ENCODE peak calls at places on chromosomes 5 and 9, in six cellular contexts. Y, M, W, I, K and E are unnamed samples.

GRCh38 chr5:134494780-134495179 is 30.7 kb upstream of the JADE2 start:
- DNase-seq in Y (no peak), M (no peak), W (no peak), I (no peak), K (no peak), E (no peak)

GRCh38 chr5:172059661-172060100 is 53.2 kb upstream of the FBXW11 start:
- DNase-seq in Y (no peak), M (peak), W (peak), I (peak), K (no peak), E (no peak)

GRCh38 chr5:35878079-35878478 is 21.4 kb downstream of the IL7R start:
- DNase-seq in Y (no peak), M (no peak), W (no peak), I (no peak), K (no peak), E (no peak)

GRCh38 chr5:56565693-56566092 is 249.7 kb upstream of the MAP3K1 start:
- DNase-seq in Y (no peak), M (no peak), W (no peak), I (no peak), K (no peak), E (no peak)

GRCh38 chr9:68501159-68501506 is 39.5 kb downstream of the TMEM252 start:
- DNase-seq in Y (no peak), M (no peak), W (no peak), I (no peak), K (no peak), E (no peak)

GRCh38 chr9:83957029-83957513 is 22.9 kb downstream of the HNRNPK start:
- DNase-seq in Y (no peak), M (peak), W (no peak), I (no peak), K (no peak), E (no peak)

GRCh38 chr9:93203713-93204469 is 20.0 kb downstream of the WNK2 start:
- DNase-seq in Y (no peak), M (no peak), W (no peak), I (no peak), K (no peak), E (no peak)

GRCh38 chr9:82957526-82958379 is 105.2 kb downstream of the RASEF start:
- DNase-seq in Y (no peak), M (no peak), W (no peak), I (no peak), K (no peak), E (no peak)

GRCh38 chr5:154002093-154002492 is 36.6 kb downstream of the FAM114A2 start:
- DNase-seq in Y (no peak), M (peak), W (no peak), I (no peak), K (no peak), E (no peak)

GRCh38 chr9:107945493-107945892 is 455.9 kb upstream of the KLF4 start:
- DNase-seq in Y (no peak), M (peak), W (peak), I (no peak), K (no peak), E (no peak)

GRCh38 chr9:122394265-122395242 is 23.7 kb downstream of the PTGS1 start:
- DNase-seq in Y (no peak), M (no peak), W (no peak), I (no peak), K (no peak), E (no peak)

GRCh38 chr9:128098936-128099931 is 28.3 kb downstream of the PTGES2 start:
- DNase-seq in Y (no peak), M (no peak), W (peak), I (no peak), K (no peak), E (no peak)

GRCh38 chr9:94874316-94874715 is 147.8 kb downstream of the AOPEP start:
- DNase-seq in Y (no peak), M (no peak), W (no peak), I (no peak), K (no peak), E (no peak)

GRCh38 chr5:73789851-73790281 is 163.9 kb downstream of the ARHGEF28 start:
- DNase-seq in Y (no peak), M (no peak), W (no peak), I (no peak), K (no peak), E (peak)

GRCh38 chr5:10145922-10146321 is 103.8 kb downstream of the ATPSCKMT start:
- DNase-seq in Y (no peak), M (peak), W (no peak), I (peak), K (no peak), E (peak)

GRCh38 chr9:117335797-117336435 is 78.9 kb downstream of the ASTN2 start:
- DNase-seq in Y (no peak), M (no peak), W (no peak), I (no peak), K (no peak), E (no peak)

GRCh38 chr9:30299126-30299780 is 2085.2 kb upstream of the ACO1 start:
- DNase-seq in Y (no peak), M (no peak), W (no peak), I (no peak), K (no peak), E (no peak)

GRCh38 chr9:21684831-21685362 is 117.5 kb upstream of the MTAP start:
- DNase-seq in Y (no peak), M (no peak), W (no peak), I (peak), K (no peak), E (no peak)

GRCh38 chr9:131037336-131038255 is 28.6 kb downstream of the LAMC3 start:
- DNase-seq in Y (no peak), M (no peak), W (peak), I (no peak), K (no peak), E (no peak)

GRCh38 chr9:102714184-102714583 is 280.9 kb upstream of the CYLC2 start:
- DNase-seq in Y (no peak), M (no peak), W (no peak), I (no peak), K (no peak), E (no peak)

GRCh38 chr5:82793808-82794419 is 283.3 kb downstream of the TMEM167A start:
- DNase-seq in Y (peak), M (peak), W (peak), I (peak), K (peak), E (no peak)

GRCh38 chr5:148599187-148599586 is 55.1 kb downstream of the HTR4 start:
- DNase-seq in Y (no peak), M (no peak), W (peak), I (no peak), K (no peak), E (no peak)

GRCh38 chr9:130240410-130241197 is 25.0 kb upstream of the HMCN2 start:
- DNase-seq in Y (peak), M (peak), W (peak), I (peak), K (no peak), E (peak)

GRCh38 chr5:78009937-78010527 is 233.9 kb upstream of the TBCA start:
- DNase-seq in Y (no peak), M (no peak), W (no peak), I (no peak), K (no peak), E (no peak)

GRCh38 chr5:107218457-107219193 is 452.1 kb downstream of the EFNA5 start:
- DNase-seq in Y (no peak), M (no peak), W (no peak), I (no peak), K (no peak), E (no peak)

GRCh38 chr9:16675131-16675530 is 195.3 kb downstream of the BNC2 start:
- DNase-seq in Y (no peak), M (no peak), W (no peak), I (no peak), K (no peak), E (no peak)

GRCh38 chr5:161863259-161863658 is 15.3 kb downstream of the GABRA1 start:
- DNase-seq in Y (no peak), M (no peak), W (no peak), I (no peak), K (no peak), E (no peak)

GRCh38 chr5:15013654-15014463 is 142.3 kb upstream of the ANKH start:
- DNase-seq in Y (no peak), M (peak), W (peak), I (peak), K (no peak), E (no peak)
- TF ChIP-seq CREB1 in Y (no peak), M (no peak), W (no peak), I (no peak), K (no peak), E (no peak)

DNA sequence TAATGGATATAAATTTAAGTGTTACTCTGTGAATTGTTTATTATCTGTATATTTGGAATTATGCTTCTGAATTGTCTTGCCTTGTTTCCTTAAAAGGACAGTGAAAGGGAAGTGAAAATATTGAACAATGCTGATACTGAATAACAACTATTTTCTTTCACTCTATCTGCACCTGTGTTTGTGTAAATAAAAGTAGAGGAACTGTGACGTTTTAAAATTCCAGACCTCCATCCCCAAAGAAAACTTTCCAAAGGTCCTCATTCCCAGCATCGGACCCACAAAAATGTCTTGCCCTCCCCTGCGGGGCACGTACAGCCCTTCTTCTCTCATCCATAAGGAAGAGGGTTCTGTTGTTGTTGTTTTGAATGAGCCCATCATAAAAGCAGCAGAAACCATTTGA is 100.0 kb downstream of the NLN start:
- DNase-seq in Y (no peak), M (no peak), W (no peak), I (no peak), K (no peak), E (no peak)
- TF ChIP-seq CREB1 in Y (no peak), M (no peak), W (no peak), I (no peak), K (no peak), E (no peak)

DNA sequence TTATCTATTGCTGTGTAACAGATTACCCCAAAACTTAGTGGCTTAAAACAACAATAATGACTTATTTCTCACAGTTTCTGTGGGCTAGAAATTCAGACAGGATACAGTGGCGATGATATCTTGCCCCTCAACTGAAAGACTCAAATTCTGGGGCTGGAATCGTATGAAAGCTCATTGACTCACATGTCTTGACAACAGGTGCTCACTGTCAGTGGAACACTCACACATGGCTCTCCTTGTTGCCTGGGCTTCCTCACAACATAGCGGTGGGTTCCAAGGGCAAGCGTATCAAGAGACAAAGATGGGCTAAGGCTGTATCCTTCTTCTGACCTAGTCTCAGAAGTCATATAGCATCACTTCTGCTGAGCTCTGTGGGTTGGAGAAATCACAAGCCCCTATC is 3.7 kb upstream of the GNPDA1 start:
- DNase-seq in Y (no peak), M (no peak), W (no peak), I (no peak), K (no peak), E (no peak)
- TF ChIP-seq CREB1 in Y (no peak), M (no peak), W (no peak), I (no peak), K (no peak), E (no peak)

GRCh38 chr9:38079410-38080105 is 10.5 kb upstream of the SHB start:
- DNase-seq in Y (no peak), M (no peak), W (no peak), I (no peak), K (no peak), E (no peak)

GRCh38 chr9:38068866-38069628 is at the start of gene SHB:
- DNase-seq in Y (peak), M (peak), W (peak), I (peak), K (peak), E (no peak)

GRCh38 chr9:38073882-38074281 is 4.9 kb upstream of the SHB start:
- DNase-seq in Y (no peak), M (no peak), W (no peak), I (no peak), K (no peak), E (no peak)

GRCh38 chr9:38075272-38075671 is 6.2 kb upstream of the SHB start:
- DNase-seq in Y (no peak), M (no peak), W (no peak), I (no peak), K (no peak), E (no peak)

GRCh38 chr9:38074441-38074943 is 5.5 kb upstream of the SHB start:
- DNase-seq in Y (no peak), M (no peak), W (no peak), I (peak), K (no peak), E (no peak)
- TF ChIP-seq CREB1 in Y (no peak), M (no peak), W (no peak), I (no peak), K (no peak), E (no peak)

DNA sequence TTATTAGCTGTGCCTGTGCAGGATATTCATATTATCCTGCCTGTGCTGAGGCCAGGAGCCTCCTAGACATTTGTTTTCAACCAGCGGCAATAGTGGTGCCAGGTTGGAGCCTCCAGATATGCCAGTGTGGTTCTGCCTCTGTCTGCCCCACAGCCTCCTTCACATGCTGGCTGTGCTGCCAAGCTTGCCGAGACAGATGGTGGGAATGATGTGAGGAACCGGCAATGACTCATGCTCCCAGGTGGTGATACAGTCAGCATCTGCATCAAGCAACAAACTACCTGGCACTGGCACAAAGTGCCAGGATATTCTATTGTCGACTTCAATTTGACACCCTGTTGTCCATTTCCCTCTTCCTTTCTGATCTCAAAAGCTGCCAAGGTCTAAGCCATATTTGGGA is 285.7 kb downstream of the CHSY3 start:
- DNase-seq in Y (no peak), M (no peak), W (no peak), I (no peak), K (no peak), E (no peak)
- TF ChIP-seq CREB1 in Y (no peak), M (no peak), W (no peak), I (no peak), K (no peak), E (no peak)